ENCODE peak calls at places on chromosomes 1 and 21, in seven cellular contexts. O is PC-9; F is lower lobe of right lung; C is mammary epithelial cell; U is CD4-positive, alpha-beta T cell; X is heart right ventricle; H is brain microvascular endothelial cell. V is an unnamed sample.

GRCh38 chr1:37817481-37817880 is 9.5 kb upstream of the YRDC start:
- DNase-seq in O (no peak), F (no peak), C (no peak), U (no peak), X (peak; percentile 30), H (no peak), V (no peak)

GRCh38 chr21:27201197-27201596 is 234.3 kb upstream of the ADAMTS5 start:
- DNase-seq in O (no peak), F (no peak), C (no peak), U (no peak), X (no peak), H (peak; percentile 16), V (no peak)

GRCh38 chr1:89519779-89520358 is 4.8 kb upstream of the LRRC8B start:
- DNase-seq in O (no peak), F (no peak), C (peak; percentile 22), U (peak; percentile 48), X (no peak), H (peak; percentile 31), V (no peak)

GRCh38 chr1:53075206-53075605 is 13.2 kb downstream of the PODN start:
- DNase-seq in O (no peak), F (peak; percentile 17), C (no peak), U (no peak), X (no peak), H (no peak), V (peak; percentile 62)

GRCh38 chr1:79796434-79796833 is 789.9 kb upstream of the ADGRL4 start:
- DNase-seq in O (no peak), F (no peak), C (no peak), U (no peak), X (no peak), H (no peak), V (no peak)

GRCh38 chr1:227884370-227885134 is 63.2 kb downstream of the WNT9A start:
- DNase-seq in O (no peak), F (peak; percentile 37), C (no peak), U (no peak), X (peak; percentile 3), H (no peak), V (peak; percentile 81)

GRCh38 chr1:212242288-212242984 is 42.8 kb upstream of the PPP2R5A start:
- DNase-seq in O (no peak), F (no peak), C (no peak), U (no peak), X (peak; percentile 25), H (no peak), V (no peak)

GRCh38 chr1:27569088-27569459 is 34.9 kb downstream of the AHDC1 start:
- DNase-seq in O (no peak), F (no peak), C (no peak), U (no peak), X (no peak), H (no peak), V (no peak)

GRCh38 chr1:51752073-51752948 is 126.2 kb downstream of the NRDC start:
- DNase-seq in O (no peak), F (no peak), C (no peak), U (no peak), X (no peak), H (no peak), V (no peak)

GRCh38 chr1:108084866-108085477 is 115.2 kb downstream of the SLC25A24 start:
- DNase-seq in O (no peak), F (no peak), C (no peak), U (no peak), X (no peak), H (no peak), V (no peak)

GRCh38 chr1:53543130-53543770 is 84.1 kb downstream of the DMRTB1 start:
- DNase-seq in O (no peak), F (peak; percentile 10), C (no peak), U (no peak), X (no peak), H (no peak), V (peak; percentile 68)

GRCh38 chr1:239858058-239858457 is 233.6 kb upstream of the FMN2 start:
- DNase-seq in O (peak; percentile 43), F (no peak), C (peak; percentile 3), U (no peak), X (no peak), H (no peak), V (no peak)

GRCh38 chr1:36119451-36119850 is 5.6 kb downstream of the COL8A2 start:
- DNase-seq in O (no peak), F (peak; percentile 66), C (no peak), U (no peak), X (no peak), H (no peak), V (no peak)

GRCh38 chr1:9883585-9884449 is 26.3 kb downstream of the CTNNBIP1 start:
- DNase-seq in O (no peak), F (no peak), C (no peak), U (no peak), X (no peak), H (no peak), V (no peak)

GRCh38 chr1:3530086-3530930 is 75.8 kb downstream of the ARHGEF16 start:
- DNase-seq in O (peak; percentile 46), F (no peak), C (peak; percentile 14), U (no peak), X (no peak), H (no peak), V (no peak)

GRCh38 chr1:226988337-226988672 is 48.2 kb downstream of the COQ8A start:
- DNase-seq in O (peak; percentile 48), F (no peak), C (no peak), U (no peak), X (no peak), H (no peak), V (no peak)

GRCh38 chr1:248627971-248628844 is 6.7 kb downstream of the OR2T11 start:
- DNase-seq in O (no peak), F (no peak), C (no peak), U (no peak), X (no peak), H (no peak), V (no peak)

GRCh38 chr1:111690306-111690617 is 48.9 kb downstream of the INKA2 start:
- DNase-seq in O (peak; percentile 24), F (no peak), C (peak; percentile 35), U (no peak), X (peak; percentile 67), H (peak; percentile 89), V (no peak)

GRCh38 chr1:35499652-35500176 is 57.5 kb downstream of the KIAA0319L start:
- DNase-seq in O (no peak), F (no peak), C (no peak), U (peak; percentile 11), X (no peak), H (no peak), V (no peak)

GRCh38 chr1:63915121-63915520 is 141.3 kb downstream of the ROR1 start:
- DNase-seq in O (no peak), F (no peak), C (no peak), U (no peak), X (no peak), H (no peak), V (no peak)

GRCh38 chr1:31799196-31799894 is 16.5 kb downstream of the SPOCD1 start:
- DNase-seq in O (no peak), F (no peak), C (no peak), U (no peak), X (no peak), H (no peak), V (no peak)

GRCh38 chr1:93140106-93140505 is 40.1 kb downstream of the TMED5 start:
- DNase-seq in O (no peak), F (no peak), C (peak; percentile 20), U (no peak), X (no peak), H (peak; percentile 9), V (no peak)

GRCh38 chr21:46474365-46474764 is 15.7 kb downstream of the DIP2A start:
- DNase-seq in O (no peak), F (no peak), C (no peak), U (no peak), X (no peak), H (no peak), V (no peak)

GRCh38 chr1:159084867-159085266 is 8.3 kb upstream of the AIM2 start:
- DNase-seq in O (no peak), F (no peak), C (no peak), U (no peak), X (no peak), H (no peak), V (no peak)

GRCh38 chr1:1510912-1511532 is 940 bp upstream of the ATAD3A start:
- DNase-seq in O (peak; percentile 11), F (no peak), C (peak; percentile 28), U (no peak), X (no peak), H (peak; percentile 15), V (no peak)

GRCh38 chr1:26094677-26095383 is 16.8 kb upstream of the PDIK1L start:
- DNase-seq in O (no peak), F (peak; percentile 44), C (no peak), U (no peak), X (peak; percentile 45), H (no peak), V (no peak)

GRCh38 chr21:24514081-24514733 is 1093.1 kb downstream of the MRPL39 start:
- DNase-seq in O (no peak), F (no peak), C (no peak), U (no peak), X (no peak), H (no peak), V (no peak)
- TF ChIP-seq CTCF in O (peak; percentile 61), F (peak; percentile 50), C (peak; percentile 39), U (peak; percentile 39), X (peak; percentile 67), H (peak; percentile 3), V (peak; percentile 76)

DNA sequence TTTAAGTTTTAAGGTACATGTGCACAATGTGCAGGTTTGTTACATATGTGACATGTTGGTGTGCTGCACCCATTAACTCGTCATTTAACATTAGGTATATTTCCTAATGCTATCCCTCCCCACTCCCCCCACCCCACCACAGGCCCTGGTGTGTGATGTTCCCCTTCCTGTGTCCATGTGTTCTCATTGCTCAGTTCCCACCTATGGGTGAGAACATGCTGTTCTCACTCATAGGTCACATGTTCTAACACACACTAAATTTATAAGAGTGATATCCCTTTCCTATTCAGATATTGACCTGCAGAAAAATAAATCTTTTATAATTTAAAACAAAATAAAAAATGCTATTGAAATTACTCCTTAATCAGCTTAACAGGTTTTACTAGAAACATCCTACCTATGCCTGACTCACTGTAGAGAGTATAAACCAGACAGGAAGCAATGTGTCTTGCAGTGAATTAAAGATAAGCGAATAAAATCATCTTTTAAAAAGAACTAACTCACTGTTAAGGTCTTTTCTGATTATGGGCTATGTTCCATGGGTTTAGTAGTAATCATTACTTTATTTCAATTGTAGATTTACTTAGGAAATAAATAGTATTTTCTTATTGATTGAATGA is 82.0 kb upstream of the DPH5 start:
- DNase-seq in O (no peak), F (no peak), C (no peak), U (no peak), X (no peak), H (no peak), V (no peak)
- TF ChIP-seq CTCF in O (no peak), F (no peak), C (no peak), U (no peak), X (no peak), H (no peak), V (no peak)

GRCh38 chr1:5129746-5130355 is 475.4 kb downstream of the AJAP1 start:
- DNase-seq in O (no peak), F (no peak), C (no peak), U (no peak), X (no peak), H (no peak), V (no peak)
- TF ChIP-seq CTCF in O (no peak), F (no peak), C (no peak), U (no peak), X (no peak), H (no peak), V (no peak)

DNA sequence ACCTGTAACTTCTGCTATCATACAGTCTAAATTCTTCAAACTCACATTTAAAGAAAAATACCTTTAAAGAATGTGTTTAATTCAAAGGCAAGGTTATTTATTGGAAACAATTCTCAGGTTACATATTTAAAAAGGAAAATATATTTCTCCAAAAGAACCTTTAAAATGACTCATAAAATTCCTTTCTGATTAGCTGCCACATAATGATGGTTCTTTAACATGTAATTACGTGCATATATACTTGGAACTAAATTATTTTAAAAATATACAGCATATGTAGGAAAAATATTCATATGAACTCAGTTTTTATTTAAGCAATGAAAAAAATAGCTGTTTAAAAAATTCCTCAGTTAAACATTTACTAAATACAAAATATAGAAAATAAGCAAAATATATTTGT is 173.6 kb downstream of the COP1 start:
- DNase-seq in O (no peak), F (no peak), C (peak; percentile 16), U (no peak), X (no peak), H (no peak), V (no peak)
- TF ChIP-seq CTCF in O (no peak), F (no peak), C (no peak), U (no peak), X (no peak), H (no peak), V (no peak)